ENCODE peak calls at places on chromosomes 3 and 15, in eight cellular contexts. P is H1, J is neural progenitor cell, S is dorsolateral prefrontal cortex, R is fibroblast of pulmonary artery, B is cardiac muscle cell, T is fibroblast of lung, Z is heart left ventricle. H is an unnamed sample.

GRCh38 chr3:53195602-53196574 is 34.9 kb downstream of the PRKCD start:
- DNase-seq in P (no peak), J (peak; percentile 86), S (no peak), R (peak; percentile 49), B (peak; percentile 74), T (peak; percentile 23), Z (peak; percentile 46), H (peak; percentile 59)

GRCh38 chr3:31275583-31275982 is 257.1 kb upstream of the STT3B start:
- DNase-seq in P (no peak), J (no peak), S (no peak), R (no peak), B (no peak), T (no peak), Z (no peak), H (no peak)

GRCh38 chr3:50316657-50317242 is 5.8 kb downstream of the HYAL2 start:
- DNase-seq in P (no peak), J (no peak), S (no peak), R (no peak), B (no peak), T (peak; percentile 79), Z (no peak), H (no peak)

GRCh38 chr3:161295325-161295724 is 74.2 kb downstream of the NMD3 start:
- DNase-seq in P (no peak), J (no peak), S (no peak), R (no peak), B (no peak), T (peak; percentile 50), Z (no peak), H (no peak)

GRCh38 chr3:52237659-52238172 is 1.2 kb downstream of the TWF2 start:
- DNase-seq in P (no peak), J (no peak), S (no peak), R (peak; percentile 82), B (no peak), T (peak; percentile 91), Z (peak; percentile 78), H (peak; percentile 43)

GRCh38 chr15:100713163-100713867 is 110.9 kb downstream of the ASB7 start:
- DNase-seq in P (no peak), J (no peak), S (no peak), R (peak; percentile 90), B (no peak), T (peak; percentile 91), Z (no peak), H (no peak)

GRCh38 chr3:10315771-10316344 is 5.1 kb downstream of the SEC13 start:
- DNase-seq in P (no peak), J (no peak), S (no peak), R (no peak), B (no peak), T (no peak), Z (no peak), H (no peak)

GRCh38 chr3:194287392-194287791 is 63.7 kb downstream of the CPN2 start:
- DNase-seq in P (no peak), J (no peak), S (peak; percentile 19), R (no peak), B (no peak), T (no peak), Z (no peak), H (no peak)

GRCh38 chr15:52682776-52683175 is 3.6 kb upstream of the ATOSA start:
- DNase-seq in P (no peak), J (no peak), S (no peak), R (no peak), B (no peak), T (no peak), Z (no peak), H (no peak)

GRCh38 chr3:12541625-12542024 is 3.7 kb downstream of the MKRN2OS start:
- DNase-seq in P (no peak), J (peak; percentile 50), S (no peak), R (peak; percentile 10), B (peak; percentile 47), T (no peak), Z (no peak), H (peak; percentile 29)

GRCh38 chr15:96343529-96344072 is 13.1 kb downstream of the NR2F2 start:
- DNase-seq in P (no peak), J (peak; percentile 62), S (no peak), R (no peak), B (no peak), T (peak; percentile 29), Z (no peak), H (no peak)

GRCh38 chr3:167650459-167650858 is 3.3 kb downstream of the WDR49 start:
- DNase-seq in P (no peak), J (no peak), S (no peak), R (no peak), B (no peak), T (no peak), Z (no peak), H (no peak)

GRCh38 chr3:184586871-184587270 is 25.3 kb downstream of the EPHB3 start:
- DNase-seq in P (no peak), J (no peak), S (no peak), R (no peak), B (no peak), T (no peak), Z (no peak), H (no peak)
- TF ChIP-seq CTCF in P (no peak), J (no peak), S (no peak), R (no peak), B (no peak), T (no peak), Z (no peak), H (no peak)

GRCh38 chr3:131526801-131527347 is 24.1 kb upstream of the MRPL3 start:
- DNase-seq in P (no peak), J (peak; percentile 52), S (no peak), R (peak; percentile 59), B (peak; percentile 46), T (peak; percentile 65), Z (peak; percentile 14), H (peak; percentile 95)
- H3K4me3 ChIP-seq in P (no peak overlapping the region), J (no peak overlapping the region), S (peak overlapping the region; percentile 58), R (peak overlapping the region; percentile 45), B (no peak overlapping the region), T (peak overlapping the region; percentile 33), Z (peak overlapping the region; percentile 46), H (peak overlapping the region; percentile 65)

DNA sequence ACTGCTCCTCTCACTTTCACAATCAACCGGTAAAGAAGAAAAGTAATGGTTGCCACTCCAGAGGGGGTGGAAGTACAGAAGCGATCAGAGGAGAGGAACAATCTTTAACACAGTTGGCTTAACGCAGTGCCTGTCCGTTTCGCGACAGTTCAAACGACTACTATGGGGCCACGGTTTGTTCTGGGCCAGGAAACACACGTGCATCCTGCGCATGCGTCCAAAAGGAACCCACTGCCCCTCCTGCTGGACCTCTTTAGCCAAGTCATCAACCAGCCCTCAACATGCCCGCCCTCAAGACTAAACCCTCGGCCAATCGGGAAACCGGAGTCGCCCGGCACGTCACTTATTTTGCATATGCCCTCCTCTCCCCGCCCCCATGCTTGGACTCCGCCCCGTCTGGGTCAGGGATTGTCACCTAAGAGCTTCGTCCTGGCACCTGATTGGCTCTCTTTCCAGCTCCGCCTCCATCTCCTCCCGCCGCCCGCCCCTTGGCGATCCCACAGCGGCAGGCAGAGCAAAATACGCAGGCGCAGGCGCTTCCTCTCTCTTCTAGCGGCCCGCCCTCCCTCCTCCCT is 345 bp upstream of the CDV3 start:
- DNase-seq in P (peak; percentile 100), J (peak; percentile 100), S (peak; percentile 100), R (peak; percentile 100), B (peak; percentile 100), T (peak; percentile 100), Z (peak; percentile 100), H (peak; percentile 100)
- TF ChIP-seq CTCF in P (peak; percentile 36), J (peak; percentile 27), S (no peak), R (no peak), B (peak; percentile 13), T (peak; percentile 24), Z (no peak), H (peak; percentile 31)

GRCh38 chr3:112972158-112972557 is 2.7 kb downstream of the CD200R1 start:
- DNase-seq in P (no peak), J (no peak), S (no peak), R (no peak), B (no peak), T (no peak), Z (no peak), H (no peak)
- H3K4me3 ChIP-seq in P (no peak overlapping the region), J (no peak overlapping the region), S (no peak overlapping the region), R (no peak overlapping the region), B (no peak overlapping the region), T (no peak overlapping the region), Z (no peak overlapping the region), H (no peak overlapping the region)